ENCODE peak calls at places on chromosomes 16 and 17, in eight cellular contexts. X is Calu3, W is HCT116, K is IMR-90, V is stomach, D is MCF 10A, U is colonic mucosa, G is B cell. H is an unnamed sample.

GRCh38 chr16:66880288-66881013 is at the start of gene PDP2:
- DNase-seq in X (peak; percentile 98), W (peak; percentile 92), K (peak; percentile 90), V (peak; percentile 96), D (peak; percentile 96), U (peak; percentile 98), G (peak; percentile 94), H (peak; percentile 96)

GRCh38 chr17:59427425-59427921 is 96.0 kb downstream of the YPEL2 start:
- DNase-seq in X (no peak), W (no peak), K (peak; percentile 45), V (no peak), D (peak; percentile 51), U (no peak), G (no peak), H (no peak)

GRCh38 chr17:3582921-3583320 is 25.3 kb upstream of the TRPV3 start:
- DNase-seq in X (no peak), W (no peak), K (no peak), V (no peak), D (no peak), U (no peak), G (no peak), H (no peak)

GRCh38 chr17:56203430-56203829 is 50.2 kb downstream of the ANKFN1 start:
- DNase-seq in X (no peak), W (peak; percentile 49), K (no peak), V (no peak), D (peak; percentile 30), U (no peak), G (no peak), H (no peak)

GRCh38 chr17:8889458-8890210 is 22.2 kb upstream of the PIK3R6 start:
- DNase-seq in X (no peak), W (no peak), K (no peak), V (no peak), D (no peak), U (no peak), G (no peak), H (no peak)

GRCh38 chr17:50945779-50946222 is 79.6 kb upstream of the TOB1 start:
- DNase-seq in X (no peak), W (no peak), K (no peak), V (no peak), D (no peak), U (no peak), G (no peak), H (no peak)

GRCh38 chr17:64156670-64157069 is 26.7 kb upstream of the ERN1 start:
- DNase-seq in X (no peak), W (no peak), K (no peak), V (no peak), D (no peak), U (no peak), G (no peak), H (no peak)

GRCh38 chr16:14232106-14232890 is 161.2 kb downstream of the MRTFB start:
- DNase-seq in X (peak; percentile 14), W (no peak), K (peak; percentile 72), V (no peak), D (no peak), U (no peak), G (no peak), H (no peak)

GRCh38 chr17:2050246-2050866 is 4.5 kb upstream of the HIC1 start:
- DNase-seq in X (peak; percentile 44), W (peak; percentile 51), K (peak; percentile 73), V (peak; percentile 70), D (peak; percentile 60), U (peak; percentile 66), G (peak; percentile 66), H (peak; percentile 53)

GRCh38 chr16:21667575-21667974 is 3.8 kb downstream of the OTOA start:
- DNase-seq in X (no peak), W (no peak), K (no peak), V (no peak), D (no peak), U (no peak), G (no peak), H (no peak)

GRCh38 chr16:9241177-9241576 is 149.7 kb downstream of the HAPSTR1 start:
- DNase-seq in X (no peak), W (no peak), K (no peak), V (no peak), D (peak; percentile 39), U (no peak), G (no peak), H (no peak)

GRCh38 chr16:73368715-73369114 is 320.8 kb upstream of the ZFHX3 start:
- DNase-seq in X (no peak), W (no peak), K (no peak), V (no peak), D (no peak), U (no peak), G (no peak), H (no peak)

GRCh38 chr16:87052506-87052905 is 264.7 kb downstream of the C16orf95 start:
- DNase-seq in X (no peak), W (no peak), K (no peak), V (no peak), D (no peak), U (no peak), G (no peak), H (no peak)

GRCh38 chr16:50547944-50548658 is at the start of gene NKD1:
- DNase-seq in X (peak; percentile 63), W (peak; percentile 12), K (peak; percentile 9), V (peak; percentile 79), D (peak; percentile 59), U (peak; percentile 75), G (peak; percentile 63), H (peak; percentile 73)

GRCh38 chr17:143785-144281 is 6.5 kb downstream of the SCGB1C2 start:
- DNase-seq in X (peak; percentile 90), W (peak; percentile 29), K (peak; percentile 39), V (peak; percentile 89), D (peak; percentile 68), U (peak; percentile 85), G (peak; percentile 71), H (peak; percentile 98)

GRCh38 chr16:31664683-31665482 is 137.2 kb downstream of the AHSP start:
- DNase-seq in X (no peak), W (no peak), K (peak; percentile 16), V (no peak), D (no peak), U (no peak), G (no peak), H (no peak)

GRCh38 chr17:82647593-82648164 is 565 bp downstream of the WDR45B start:
- DNase-seq in X (peak; percentile 53), W (no peak), K (no peak), V (peak; percentile 42), D (peak; percentile 21), U (peak; percentile 45), G (peak; percentile 45), H (no peak)

GRCh38 chr16:76897816-76898215 is 293.2 kb upstream of the MON1B start:
- DNase-seq in X (no peak), W (no peak), K (no peak), V (no peak), D (peak; percentile 29), U (no peak), G (no peak), H (no peak)

GRCh38 chr17:34503804-34504203 is 75.6 kb upstream of the TMEM132E start:
- DNase-seq in X (no peak), W (no peak), K (no peak), V (no peak), D (no peak), U (no peak), G (no peak), H (no peak)

GRCh38 chr17:63138713-63139112 is 172.7 kb downstream of the TANC2 start:
- DNase-seq in X (no peak), W (no peak), K (peak; percentile 57), V (no peak), D (no peak), U (no peak), G (no peak), H (no peak)

GRCh38 chr17:76398523-76399174 is 14.2 kb downstream of the SPHK1 start:
- DNase-seq in X (no peak), W (no peak), K (no peak), V (no peak), D (no peak), U (no peak), G (no peak), H (no peak)
- TF ChIP-seq CTCF in X (no peak), W (no peak), K (no peak), V (no peak), D (no peak), U (no peak), G (no peak), H (no peak)

GRCh38 chr17:77432791-77433190 is 292.0 kb downstream of the SEC14L1 start:
- DNase-seq in X (no peak), W (no peak), K (no peak), V (no peak), D (no peak), U (no peak), G (no peak), H (no peak)
- TF ChIP-seq CTCF in X (no peak), W (no peak), K (no peak), V (no peak), D (no peak), U (no peak), G (no peak), H (no peak)

DNA sequence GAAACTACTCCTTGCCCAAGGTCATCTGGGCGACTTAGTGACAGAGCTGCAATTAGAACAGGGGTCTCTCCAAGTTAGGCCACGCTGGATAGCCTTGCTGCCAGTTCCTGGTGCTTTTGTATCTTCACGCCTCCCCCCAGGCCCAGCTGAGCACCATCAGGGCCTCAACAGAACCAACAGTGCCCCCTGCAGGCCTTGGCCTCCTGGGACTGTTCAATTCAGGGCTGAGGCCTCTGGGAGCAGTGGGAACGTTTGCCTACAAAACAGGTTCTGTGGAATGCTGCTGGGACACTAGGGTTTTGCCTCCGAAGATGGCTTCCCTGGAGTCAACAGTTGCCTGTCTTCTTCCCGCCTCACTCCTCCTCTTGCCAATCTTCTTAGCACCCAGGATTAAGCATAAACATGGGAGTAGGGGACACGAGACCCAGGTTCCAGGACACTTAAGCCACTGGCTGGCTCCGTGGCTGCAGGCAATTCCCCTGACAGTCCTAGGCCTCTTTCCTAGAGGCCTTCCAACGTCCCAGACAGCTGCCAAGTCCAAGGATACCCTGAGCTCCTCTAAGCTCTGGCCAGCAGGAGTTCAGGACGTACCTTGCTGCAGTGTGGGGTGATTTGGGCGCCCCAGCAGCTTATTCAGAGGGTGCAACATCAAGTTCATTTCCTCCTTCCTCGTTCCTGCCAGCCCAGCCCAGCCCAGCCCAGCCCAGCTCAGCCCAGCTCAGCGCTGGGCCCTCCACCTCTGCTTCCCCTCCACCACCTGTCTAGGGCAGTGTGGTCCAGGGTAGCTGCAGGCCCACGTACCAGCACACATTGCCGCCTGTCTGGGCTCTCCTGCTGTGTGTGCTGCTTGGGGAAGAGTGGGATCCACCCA is 246.6 kb upstream of the RPL38 start:
- DNase-seq in X (peak; percentile 68), W (peak; percentile 49), K (no peak), V (peak; percentile 59), D (peak; percentile 62), U (peak; percentile 74), G (no peak), H (peak; percentile 82)
- TF ChIP-seq CTCF in X (peak; percentile 28), W (peak; percentile 56), K (no peak), V (no peak), D (peak; percentile 48), U (peak; percentile 53), G (peak; percentile 62), H (peak; percentile 74)

DNA sequence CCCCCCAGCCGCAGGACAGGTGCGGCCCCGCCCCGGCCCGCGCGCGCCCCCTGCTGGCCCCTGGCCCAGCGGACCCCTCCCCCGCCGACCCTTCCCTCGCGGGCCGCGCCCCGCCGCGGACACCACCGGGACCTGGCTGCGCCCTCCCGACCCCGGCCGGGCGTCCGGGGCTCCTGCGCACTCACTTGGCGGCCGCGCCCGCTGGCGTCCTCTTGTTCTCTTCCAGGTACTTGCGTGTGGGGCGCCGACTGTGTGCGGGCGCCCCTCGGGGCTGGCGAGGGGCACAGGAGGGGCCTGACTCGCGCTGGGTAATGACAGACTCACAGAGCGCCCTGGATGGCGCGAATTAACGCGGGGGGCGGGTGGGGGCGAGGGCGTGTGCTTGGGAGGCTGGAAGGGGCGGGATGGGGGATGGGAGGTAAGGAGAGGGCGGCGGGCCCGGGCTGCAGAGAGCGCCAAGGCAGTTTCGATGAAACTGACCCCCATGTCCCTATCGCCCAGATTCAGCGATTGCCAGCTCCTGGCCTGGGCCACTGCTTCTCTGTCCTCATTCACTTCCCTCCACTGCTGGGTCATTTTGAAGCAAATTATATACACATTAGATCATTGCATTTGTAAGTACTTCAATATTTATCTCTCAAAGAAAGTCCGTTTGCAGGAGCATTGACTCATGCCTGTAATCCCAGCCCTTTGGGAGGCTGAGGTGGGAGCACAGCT is 445 bp upstream of the DBNDD1 start:
- DNase-seq in X (peak; percentile 85), W (no peak), K (peak; percentile 89), V (peak; percentile 40), D (peak; percentile 34), U (peak; percentile 40), G (no peak), H (no peak)
- TF ChIP-seq CTCF in X (peak; percentile 53), W (no peak), K (peak; percentile 35), V (peak; percentile 73), D (peak; percentile 41), U (no peak), G (no peak), H (peak; percentile 55)

H was measured in neural crest cell.